ENCODE peak calls at places on chromosomes 6 and 20, in nine cellular contexts. K is hepatocyte; Q is ovary; Z is Panc1; G is foreskin fibroblast; N is cardiac muscle cell; I is fibroblast of the conjunctiva; X is activated naive CD4-positive, alpha-beta T cell; W is DMS79. R is an unnamed sample.

GRCh38 chr6:89385156-89385667 is 26.9 kb downstream of the RRAGD start:
- DNase-seq in K (no peak), Q (no peak), Z (no peak), G (no peak), N (peak; percentile 46), I (no peak), X (no peak), W (peak; percentile 39), R (no peak)

GRCh38 chr6:148251286-148251685 is 91.4 kb upstream of the SASH1 start:
- DNase-seq in K (peak; percentile 28), Q (no peak), Z (no peak), G (peak; percentile 77), N (peak; percentile 80), I (peak; percentile 55), X (no peak), W (no peak), R (peak; percentile 72)

GRCh38 chr6:78533426-78533825 is 333.9 kb upstream of the IRAK1BP1 start:
- DNase-seq in K (no peak), Q (no peak), Z (no peak), G (no peak), N (peak; percentile 3), I (no peak), X (no peak), W (no peak), R (no peak)

GRCh38 chr6:146149770-146150169 is 120.9 kb downstream of the GRM1 start:
- DNase-seq in K (no peak), Q (no peak), Z (no peak), G (no peak), N (no peak), I (no peak), X (no peak), W (no peak), R (no peak)

GRCh38 chr6:160190974-160191373 is 67.6 kb downstream of the SLC22A2 start:
- DNase-seq in K (peak; percentile 42), Q (no peak), Z (no peak), G (no peak), N (peak; percentile 25), I (no peak), X (no peak), W (no peak), R (no peak)

GRCh38 chr6:132391391-132392291 is 9.6 kb downstream of the MOXD1 start:
- DNase-seq in K (peak; percentile 7), Q (no peak), Z (no peak), G (peak; percentile 95), N (peak; percentile 89), I (peak; percentile 53), X (no peak), W (no peak), R (no peak)

GRCh38 chr6:498795-499231 is 107.3 kb downstream of the IRF4 start:
- DNase-seq in K (peak; percentile 11), Q (no peak), Z (no peak), G (no peak), N (peak; percentile 3), I (no peak), X (no peak), W (no peak), R (no peak)

GRCh38 chr20:44967207-44967807 is 995 bp downstream of the STK4 start:
- DNase-seq in K (no peak), Q (no peak), Z (no peak), G (peak; percentile 57), N (peak; percentile 26), I (no peak), X (no peak), W (no peak), R (no peak)

GRCh38 chr6:17220511-17220910 is 60.6 kb upstream of the RBM24 start:
- DNase-seq in K (no peak), Q (no peak), Z (no peak), G (no peak), N (no peak), I (no peak), X (no peak), W (no peak), R (no peak)

GRCh38 chr20:53642196-53643030 is 48.8 kb upstream of the ZNF217 start:
- DNase-seq in K (peak; percentile 71), Q (no peak), Z (no peak), G (peak; percentile 24), N (peak; percentile 63), I (no peak), X (no peak), W (no peak), R (no peak)

GRCh38 chr20:58661298-58662141 is 10.4 kb downstream of the STX16 start:
- DNase-seq in K (no peak), Q (no peak), Z (no peak), G (no peak), N (no peak), I (no peak), X (no peak), W (peak; percentile 42), R (no peak)

GRCh38 chr6:90233994-90234393 is 62.6 kb downstream of the BACH2 start:
- DNase-seq in K (no peak), Q (no peak), Z (no peak), G (no peak), N (no peak), I (no peak), X (no peak), W (no peak), R (no peak)

R was measured in midbrain.